ENCODE peak calls at places on chromosomes 11 and 22, in five cellular contexts. One of them, this sample, is unnamed.

GRCh38 chr22:23278883-23279675 is 98.8 kb downstream of the BCR start:
- DNase-seq in CD8-positive, alpha-beta memory T cell: peak
- DNase-seq in kidney tubule cell: peak
- DNase-seq in HTR-8/SVneo: no peak
- DNase-seq in stomach: peak
- DNase-seq in this sample: peak

GRCh38 chr22:27591060-27591459 is 210.5 kb downstream of the MN1 start:
- DNase-seq in CD8-positive, alpha-beta memory T cell: no peak
- DNase-seq in kidney tubule cell: no peak
- DNase-seq in HTR-8/SVneo: no peak
- DNase-seq in stomach: no peak
- DNase-seq in this sample: no peak

GRCh38 chr11:20373102-20373501 is 9.6 kb downstream of the HTATIP2 start:
- DNase-seq in CD8-positive, alpha-beta memory T cell: no peak
- DNase-seq in kidney tubule cell: no peak
- DNase-seq in HTR-8/SVneo: no peak
- DNase-seq in stomach: no peak
- DNase-seq in this sample: no peak

GRCh38 chr22:34070051-34070450 is 149.8 kb upstream of the LARGE1 start:
- DNase-seq in CD8-positive, alpha-beta memory T cell: no peak
- DNase-seq in kidney tubule cell: no peak
- DNase-seq in HTR-8/SVneo: no peak
- DNase-seq in stomach: no peak
- DNase-seq in this sample: no peak

GRCh38 chr22:31230871-31231621 is 18.9 kb downstream of the LIMK2 start:
- DNase-seq in CD8-positive, alpha-beta memory T cell: peak
- DNase-seq in kidney tubule cell: peak
- DNase-seq in HTR-8/SVneo: no peak
- DNase-seq in stomach: peak
- DNase-seq in this sample: no peak

GRCh38 chr11:57681168-57681567 is 13.3 kb downstream of the ZDHHC5 start:
- DNase-seq in CD8-positive, alpha-beta memory T cell: no peak
- DNase-seq in kidney tubule cell: no peak
- DNase-seq in HTR-8/SVneo: no peak
- DNase-seq in stomach: no peak
- DNase-seq in this sample: no peak

GRCh38 chr22:47220752-47221151 is 458.3 kb downstream of the TBC1D22A start:
- DNase-seq in CD8-positive, alpha-beta memory T cell: no peak
- DNase-seq in kidney tubule cell: no peak
- DNase-seq in HTR-8/SVneo: no peak
- DNase-seq in stomach: no peak
- DNase-seq in this sample: no peak

GRCh38 chr11:45285931-45286632 is at the start of gene SYT13:
- DNase-seq in CD8-positive, alpha-beta memory T cell: no peak
- DNase-seq in kidney tubule cell: peak
- DNase-seq in HTR-8/SVneo: no peak
- DNase-seq in stomach: peak
- DNase-seq in this sample: peak

GRCh38 chr11:34255101-34255500 is 102.7 kb downstream of the ABTB2 start:
- DNase-seq in CD8-positive, alpha-beta memory T cell: no peak
- DNase-seq in kidney tubule cell: no peak
- DNase-seq in HTR-8/SVneo: no peak
- DNase-seq in stomach: no peak
- DNase-seq in this sample: no peak

GRCh38 chr11:57751676-57752253 is at the start of gene BTBD18:
- DNase-seq in CD8-positive, alpha-beta memory T cell: no peak
- DNase-seq in kidney tubule cell: peak
- DNase-seq in HTR-8/SVneo: peak
- DNase-seq in stomach: peak
- DNase-seq in this sample: no peak

GRCh38 chr22:19852177-19852781 is 2.4 kb downstream of the GNB1L start:
- DNase-seq in CD8-positive, alpha-beta memory T cell: no peak
- DNase-seq in kidney tubule cell: no peak
- DNase-seq in HTR-8/SVneo: no peak
- DNase-seq in stomach: no peak
- DNase-seq in this sample: no peak

GRCh38 chr11:47003180-47003877 is 66.8 kb downstream of the CSTPP1 start:
- DNase-seq in CD8-positive, alpha-beta memory T cell: no peak
- DNase-seq in kidney tubule cell: no peak
- DNase-seq in HTR-8/SVneo: no peak
- DNase-seq in stomach: no peak
- DNase-seq in this sample: no peak

GRCh38 chr22:42368379-42369249 is 63.6 kb downstream of the NFAM1 start:
- DNase-seq in CD8-positive, alpha-beta memory T cell: peak
- DNase-seq in kidney tubule cell: no peak
- DNase-seq in HTR-8/SVneo: no peak
- DNase-seq in stomach: no peak
- DNase-seq in this sample: peak

GRCh38 chr11:72901374-72901773 is 87.2 kb downstream of the ATG16L2 start:
- DNase-seq in CD8-positive, alpha-beta memory T cell: no peak
- DNase-seq in kidney tubule cell: no peak
- DNase-seq in HTR-8/SVneo: no peak
- DNase-seq in stomach: no peak
- DNase-seq in this sample: no peak

GRCh38 chr11:118115048-118115447 is 28.3 kb upstream of the SMIM35 start:
- DNase-seq in CD8-positive, alpha-beta memory T cell: no peak
- DNase-seq in kidney tubule cell: no peak
- DNase-seq in HTR-8/SVneo: no peak
- DNase-seq in stomach: no peak
- DNase-seq in this sample: no peak

GRCh38 chr11:57458060-57458409 is 2.3 kb upstream of the RTN4RL2 start:
- DNase-seq in CD8-positive, alpha-beta memory T cell: peak
- DNase-seq in kidney tubule cell: peak
- DNase-seq in HTR-8/SVneo: no peak
- DNase-seq in stomach: no peak
- DNase-seq in this sample: no peak

GRCh38 chr11:112795896-112796686 is 165.1 kb upstream of the NCAM1 start:
- DNase-seq in CD8-positive, alpha-beta memory T cell: no peak
- DNase-seq in kidney tubule cell: peak
- DNase-seq in HTR-8/SVneo: no peak
- DNase-seq in stomach: no peak
- DNase-seq in this sample: no peak

GRCh38 chr11:12854829-12855228 is 154.3 kb upstream of the RASSF10 start:
- DNase-seq in CD8-positive, alpha-beta memory T cell: no peak
- DNase-seq in kidney tubule cell: peak
- DNase-seq in HTR-8/SVneo: no peak
- DNase-seq in stomach: no peak
- DNase-seq in this sample: no peak